ENCODE peak calls at places on chromosomes 3 and 15, in ten cellular contexts. One of them, this sample, is unnamed.

GRCh38 chr15:75596703-75597345 is 17.7 kb upstream of the PTPN9 start:
- DNase-seq in AG04450: no peak
- DNase-seq in foreskin fibroblast: no peak
- DNase-seq in AG09309: no peak
- DNase-seq in astrocyte of the spinal cord: no peak
- DNase-seq in OCI-LY7: no peak
- DNase-seq in hepatocyte: no peak
- DNase-seq in left ventricle myocardium inferior: no peak
- DNase-seq in GM06990: no peak
- DNase-seq in AG10803: no peak
- DNase-seq in this sample: no peak

GRCh38 chr3:52526151-52526561 is 7.5 kb downstream of the NT5DC2 start:
- DNase-seq in AG04450: no peak
- DNase-seq in foreskin fibroblast: no peak
- DNase-seq in AG09309: no peak
- DNase-seq in astrocyte of the spinal cord: no peak
- DNase-seq in OCI-LY7: no peak
- DNase-seq in hepatocyte: no peak
- DNase-seq in left ventricle myocardium inferior: peak; percentile 13
- DNase-seq in GM06990: no peak
- DNase-seq in AG10803: no peak
- DNase-seq in this sample: no peak

GRCh38 chr15:38660726-38661125 is 96.1 kb upstream of the RASGRP1 start:
- DNase-seq in AG04450: no peak
- DNase-seq in foreskin fibroblast: no peak
- DNase-seq in AG09309: no peak
- DNase-seq in astrocyte of the spinal cord: no peak
- DNase-seq in OCI-LY7: no peak
- DNase-seq in hepatocyte: no peak
- DNase-seq in left ventricle myocardium inferior: no peak
- DNase-seq in GM06990: no peak
- DNase-seq in AG10803: no peak
- DNase-seq in this sample: no peak

GRCh38 chr15:59268199-59268979 is 61.7 kb downstream of the LDHAL6B start:
- DNase-seq in AG04450: no peak
- DNase-seq in foreskin fibroblast: peak; percentile 67
- DNase-seq in AG09309: no peak
- DNase-seq in astrocyte of the spinal cord: peak; percentile 73
- DNase-seq in OCI-LY7: no peak
- DNase-seq in hepatocyte: no peak
- DNase-seq in left ventricle myocardium inferior: no peak
- DNase-seq in GM06990: no peak
- DNase-seq in AG10803: peak; percentile 61
- DNase-seq in this sample: no peak

GRCh38 chr3:44865272-44866005 is 3.7 kb downstream of the TMEM42 start:
- DNase-seq in AG04450: no peak
- DNase-seq in foreskin fibroblast: no peak
- DNase-seq in AG09309: no peak
- DNase-seq in astrocyte of the spinal cord: peak; percentile 13
- DNase-seq in OCI-LY7: peak; percentile 4
- DNase-seq in hepatocyte: no peak
- DNase-seq in left ventricle myocardium inferior: no peak
- DNase-seq in GM06990: no peak
- DNase-seq in AG10803: no peak
- DNase-seq in this sample: no peak

GRCh38 chr3:71430941-71431552 is 152.5 kb downstream of the FOXP1 start:
- DNase-seq in AG04450: no peak
- DNase-seq in foreskin fibroblast: no peak
- DNase-seq in AG09309: no peak
- DNase-seq in astrocyte of the spinal cord: no peak
- DNase-seq in OCI-LY7: no peak
- DNase-seq in hepatocyte: no peak
- DNase-seq in left ventricle myocardium inferior: no peak
- DNase-seq in GM06990: no peak
- DNase-seq in AG10803: peak; percentile 22
- DNase-seq in this sample: no peak

GRCh38 chr3:114558271-114558670 is 264.4 kb downstream of the TIGIT start:
- DNase-seq in AG04450: no peak
- DNase-seq in foreskin fibroblast: peak; percentile 43
- DNase-seq in AG09309: no peak
- DNase-seq in astrocyte of the spinal cord: no peak
- DNase-seq in OCI-LY7: no peak
- DNase-seq in hepatocyte: no peak
- DNase-seq in left ventricle myocardium inferior: no peak
- DNase-seq in GM06990: no peak
- DNase-seq in AG10803: peak; percentile 43
- DNase-seq in this sample: no peak

GRCh38 chr15:41877631-41878354 is 16.1 kb downstream of the SPTBN5 start:
- DNase-seq in AG04450: no peak
- DNase-seq in foreskin fibroblast: no peak
- DNase-seq in AG09309: no peak
- DNase-seq in astrocyte of the spinal cord: no peak
- DNase-seq in OCI-LY7: no peak
- DNase-seq in hepatocyte: no peak
- DNase-seq in left ventricle myocardium inferior: no peak
- DNase-seq in GM06990: no peak
- DNase-seq in AG10803: no peak
- DNase-seq in this sample: no peak

DNA sequence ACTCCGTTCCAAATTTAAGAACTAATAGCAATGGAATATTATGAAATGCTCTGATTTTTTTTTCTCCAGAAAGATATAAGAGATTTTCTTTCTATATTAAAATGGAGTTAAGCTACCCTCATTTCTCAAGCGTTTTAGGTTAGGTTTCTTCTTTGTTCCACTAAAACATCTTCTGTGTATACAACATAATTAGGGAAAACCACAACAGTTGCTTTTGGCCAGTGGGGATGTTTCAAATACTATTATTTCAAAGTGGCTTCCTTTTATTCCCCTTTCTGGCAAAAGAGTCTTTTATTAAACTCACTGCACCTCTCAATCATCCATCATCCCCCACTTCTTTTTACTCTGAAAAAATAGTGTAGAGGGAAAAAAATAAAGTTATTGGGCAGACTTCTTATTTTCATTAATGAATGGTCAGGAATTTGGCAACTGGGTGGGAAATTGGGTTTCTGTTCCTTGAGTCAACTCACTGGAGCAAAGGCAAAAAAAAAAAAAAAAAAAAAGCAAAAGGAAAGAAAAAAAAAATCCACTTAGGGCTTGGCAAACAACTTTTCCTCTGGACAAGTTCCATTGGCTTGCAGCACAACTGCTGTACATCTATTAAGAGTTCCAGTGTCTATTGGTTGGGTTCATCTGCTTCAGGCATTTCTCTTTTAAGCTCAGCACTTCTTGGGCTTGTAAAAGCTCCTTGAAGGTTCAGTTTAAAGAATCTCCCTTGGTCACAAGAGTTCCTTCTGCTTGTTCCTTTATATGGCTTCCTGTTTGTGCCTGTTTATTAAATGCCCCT is 963.4 kb downstream of the ROBO1 start:
- DNase-seq in AG04450: no peak
- DNase-seq in foreskin fibroblast: no peak
- DNase-seq in AG09309: peak; percentile 76
- DNase-seq in astrocyte of the spinal cord: peak; percentile 63
- DNase-seq in OCI-LY7: no peak
- DNase-seq in hepatocyte: peak; percentile 28
- DNase-seq in left ventricle myocardium inferior: no peak
- DNase-seq in GM06990: no peak
- DNase-seq in AG10803: peak; percentile 89
- DNase-seq in this sample: peak; percentile 78
- H3K4me3 ChIP-seq in AG04450: no peak overlapping the region
- H3K4me3 ChIP-seq in foreskin fibroblast: peak overlapping the region; percentile 7
- H3K4me3 ChIP-seq in AG09309: no peak overlapping the region
- H3K4me3 ChIP-seq in astrocyte of the spinal cord: no peak overlapping the region
- H3K4me3 ChIP-seq in OCI-LY7: no peak overlapping the region
- H3K4me3 ChIP-seq in hepatocyte: no peak overlapping the region
- H3K4me3 ChIP-seq in left ventricle myocardium inferior: no peak overlapping the region
- H3K4me3 ChIP-seq in GM06990: no peak overlapping the region
- H3K4me3 ChIP-seq in AG10803: no peak overlapping the region
- H3K4me3 ChIP-seq in this sample: no peak overlapping the region

GRCh38 chr3:16316847-16317560 is 52.0 kb downstream of the OXNAD1 start:
- DNase-seq in AG04450: no peak
- DNase-seq in foreskin fibroblast: no peak
- DNase-seq in AG09309: no peak
- DNase-seq in astrocyte of the spinal cord: no peak
- DNase-seq in OCI-LY7: no peak
- DNase-seq in hepatocyte: no peak
- DNase-seq in left ventricle myocardium inferior: no peak
- DNase-seq in GM06990: no peak
- DNase-seq in AG10803: no peak
- DNase-seq in this sample: no peak

GRCh38 chr3:16319723-16320122 is 54.7 kb downstream of the OXNAD1 start:
- DNase-seq in AG04450: no peak
- DNase-seq in foreskin fibroblast: no peak
- DNase-seq in AG09309: no peak
- DNase-seq in astrocyte of the spinal cord: no peak
- DNase-seq in OCI-LY7: no peak
- DNase-seq in hepatocyte: no peak
- DNase-seq in left ventricle myocardium inferior: no peak
- DNase-seq in GM06990: no peak
- DNase-seq in AG10803: no peak
- DNase-seq in this sample: no peak

GRCh38 chr3:16318216-16318615 is 53.2 kb downstream of the OXNAD1 start:
- DNase-seq in AG04450: peak; percentile 57
- DNase-seq in foreskin fibroblast: peak; percentile 28
- DNase-seq in AG09309: peak; percentile 75
- DNase-seq in astrocyte of the spinal cord: no peak
- DNase-seq in OCI-LY7: no peak
- DNase-seq in hepatocyte: peak; percentile 29
- DNase-seq in left ventricle myocardium inferior: no peak
- DNase-seq in GM06990: no peak
- DNase-seq in AG10803: peak; percentile 87
- DNase-seq in this sample: no peak

GRCh38 chr3:16317561-16317945 is 52.5 kb downstream of the OXNAD1 start:
- DNase-seq in AG04450: no peak
- DNase-seq in foreskin fibroblast: no peak
- DNase-seq in AG09309: no peak
- DNase-seq in astrocyte of the spinal cord: no peak
- DNase-seq in OCI-LY7: no peak
- DNase-seq in hepatocyte: no peak
- DNase-seq in left ventricle myocardium inferior: no peak
- DNase-seq in GM06990: no peak
- DNase-seq in AG10803: no peak
- DNase-seq in this sample: no peak

DNA sequence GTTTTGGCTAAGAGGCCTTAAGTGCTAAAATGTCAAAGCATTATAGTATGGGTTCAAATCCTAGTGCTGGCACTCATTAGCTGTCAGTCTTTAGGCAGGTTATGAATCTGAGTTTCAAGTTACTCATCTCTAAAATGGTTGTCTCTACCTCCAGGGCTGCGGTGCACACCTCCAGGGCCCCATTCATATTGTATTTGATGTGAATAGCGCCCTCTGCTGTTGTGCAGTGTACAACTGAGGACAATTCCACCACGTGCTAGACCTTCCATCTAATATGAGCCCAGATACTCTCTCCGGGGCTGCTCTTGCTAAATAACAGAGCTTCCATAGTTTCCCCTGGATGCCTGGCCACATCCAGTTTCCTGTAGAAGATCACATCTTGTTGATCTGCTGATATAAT is 54.3 kb downstream of the OXNAD1 start:
- DNase-seq in AG04450: no peak
- DNase-seq in foreskin fibroblast: no peak
- DNase-seq in AG09309: no peak
- DNase-seq in astrocyte of the spinal cord: no peak
- DNase-seq in OCI-LY7: peak; percentile 38
- DNase-seq in hepatocyte: no peak
- DNase-seq in left ventricle myocardium inferior: no peak
- DNase-seq in GM06990: no peak
- DNase-seq in AG10803: no peak
- DNase-seq in this sample: no peak
- TF ChIP-seq CTCF in AG04450: peak; percentile 31
- TF ChIP-seq CTCF in foreskin fibroblast: peak; percentile 24
- TF ChIP-seq CTCF in AG09309: peak; percentile 29
- TF ChIP-seq CTCF in astrocyte of the spinal cord: peak; percentile 39
- TF ChIP-seq CTCF in OCI-LY7: peak; percentile 85
- TF ChIP-seq CTCF in hepatocyte: peak; percentile 14
- TF ChIP-seq CTCF in left ventricle myocardium inferior: peak; percentile 39
- TF ChIP-seq CTCF in GM06990: peak; percentile 65
- TF ChIP-seq CTCF in AG10803: peak; percentile 18
- TF ChIP-seq CTCF in this sample: peak; percentile 47

DNA sequence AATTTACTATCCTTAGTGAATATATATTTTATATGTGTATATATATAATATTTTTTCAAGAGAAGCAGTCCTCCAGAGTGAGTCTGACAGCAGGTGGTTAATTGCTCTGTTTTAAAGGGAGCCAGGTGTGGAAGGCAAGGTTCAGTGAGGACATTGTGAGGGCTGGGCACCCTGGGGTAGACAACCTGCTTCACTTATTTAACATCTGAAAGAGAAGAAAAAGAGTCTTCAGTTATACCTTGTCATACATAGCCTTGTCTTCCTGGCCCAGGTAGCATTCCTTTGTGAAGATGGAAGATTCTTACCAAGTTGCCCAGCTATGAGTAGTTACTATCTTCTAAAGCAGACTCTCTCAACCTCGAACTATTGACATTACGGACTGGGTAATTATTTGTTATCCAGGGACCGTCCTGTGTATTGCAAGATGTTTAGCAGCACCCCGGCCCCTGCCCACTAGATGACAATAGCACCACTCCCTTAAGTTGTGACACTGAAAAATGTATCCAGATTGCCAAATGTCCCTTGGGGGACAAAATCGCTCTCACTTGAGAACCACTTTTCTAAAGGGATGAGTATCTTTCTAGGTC is 336.0 kb upstream of the TRIM42 start:
- DNase-seq in AG04450: no peak
- DNase-seq in foreskin fibroblast: no peak
- DNase-seq in AG09309: no peak
- DNase-seq in astrocyte of the spinal cord: no peak
- DNase-seq in OCI-LY7: no peak
- DNase-seq in hepatocyte: no peak
- DNase-seq in left ventricle myocardium inferior: no peak
- DNase-seq in GM06990: no peak
- DNase-seq in AG10803: no peak
- DNase-seq in this sample: no peak
- H3K4me3 ChIP-seq in AG04450: no peak overlapping the region
- H3K4me3 ChIP-seq in foreskin fibroblast: no peak overlapping the region
- H3K4me3 ChIP-seq in AG09309: no peak overlapping the region
- H3K4me3 ChIP-seq in astrocyte of the spinal cord: no peak overlapping the region
- H3K4me3 ChIP-seq in OCI-LY7: no peak overlapping the region
- H3K4me3 ChIP-seq in hepatocyte: no peak overlapping the region
- H3K4me3 ChIP-seq in left ventricle myocardium inferior: no peak overlapping the region
- H3K4me3 ChIP-seq in GM06990: no peak overlapping the region
- H3K4me3 ChIP-seq in AG10803: no peak overlapping the region
- H3K4me3 ChIP-seq in this sample: no peak overlapping the region

GRCh38 chr3:57152761-57153160 is 12.4 kb downstream of the IL17RD start:
- DNase-seq in AG04450: no peak
- DNase-seq in foreskin fibroblast: no peak
- DNase-seq in AG09309: no peak
- DNase-seq in astrocyte of the spinal cord: no peak
- DNase-seq in OCI-LY7: no peak
- DNase-seq in hepatocyte: no peak
- DNase-seq in left ventricle myocardium inferior: no peak
- DNase-seq in GM06990: no peak
- DNase-seq in AG10803: no peak
- DNase-seq in this sample: no peak

GRCh38 chr3:57150097-57150496 is 15.1 kb downstream of the IL17RD start:
- DNase-seq in AG04450: no peak
- DNase-seq in foreskin fibroblast: no peak
- DNase-seq in AG09309: no peak
- DNase-seq in astrocyte of the spinal cord: no peak
- DNase-seq in OCI-LY7: no peak
- DNase-seq in hepatocyte: no peak
- DNase-seq in left ventricle myocardium inferior: no peak
- DNase-seq in GM06990: no peak
- DNase-seq in AG10803: no peak
- DNase-seq in this sample: no peak

GRCh38 chr3:57151021-57151449 is 14.1 kb downstream of the IL17RD start:
- DNase-seq in AG04450: no peak
- DNase-seq in foreskin fibroblast: no peak
- DNase-seq in AG09309: no peak
- DNase-seq in astrocyte of the spinal cord: peak; percentile 73
- DNase-seq in OCI-LY7: no peak
- DNase-seq in hepatocyte: no peak
- DNase-seq in left ventricle myocardium inferior: no peak
- DNase-seq in GM06990: no peak
- DNase-seq in AG10803: peak; percentile 44
- DNase-seq in this sample: no peak

GRCh38 chr3:57154470-57154869 is 10.7 kb downstream of the IL17RD start:
- DNase-seq in AG04450: no peak
- DNase-seq in foreskin fibroblast: no peak
- DNase-seq in AG09309: no peak
- DNase-seq in astrocyte of the spinal cord: no peak
- DNase-seq in OCI-LY7: no peak
- DNase-seq in hepatocyte: no peak
- DNase-seq in left ventricle myocardium inferior: no peak
- DNase-seq in GM06990: no peak
- DNase-seq in AG10803: no peak
- DNase-seq in this sample: no peak

GRCh38 chr3:57152150-57152549 is 13.0 kb downstream of the IL17RD start:
- DNase-seq in AG04450: no peak
- DNase-seq in foreskin fibroblast: no peak
- DNase-seq in AG09309: no peak
- DNase-seq in astrocyte of the spinal cord: peak; percentile 42
- DNase-seq in OCI-LY7: no peak
- DNase-seq in hepatocyte: no peak
- DNase-seq in left ventricle myocardium inferior: peak; percentile 33
- DNase-seq in GM06990: no peak
- DNase-seq in AG10803: no peak
- DNase-seq in this sample: no peak
- TF ChIP-seq CTCF in AG04450: no peak
- TF ChIP-seq CTCF in foreskin fibroblast: no peak
- TF ChIP-seq CTCF in AG09309: no peak
- TF ChIP-seq CTCF in astrocyte of the spinal cord: peak; percentile 26
- TF ChIP-seq CTCF in OCI-LY7: no peak
- TF ChIP-seq CTCF in hepatocyte: no peak
- TF ChIP-seq CTCF in left ventricle myocardium inferior: peak; percentile 40
- TF ChIP-seq CTCF in GM06990: no peak
- TF ChIP-seq CTCF in AG10803: peak; percentile 29
- TF ChIP-seq CTCF in this sample: no peak

This sample was measured in LNCaP clone FGC.